ENCODE peak calls at places on chromosome X, in four cellular contexts. V is SK-N-SH, F is esophagus muscularis mucosa, K is sigmoid colon. M is an unnamed sample.

GRCh38 chrX:41384041-41384705 is 50.2 kb downstream of the DDX3X start:
- DNase-seq in F (no peak), K (peak), V (no peak), M (peak)

GRCh38 chrX:106484233-106484632 is 127.5 kb upstream of the RADX start:
- DNase-seq in V (no peak), F (no peak), K (no peak), M (no peak)

GRCh38 chrX:85111347-85111746 is 107.7 kb downstream of the APOOL start:
- DNase-seq in K (no peak), F (no peak), V (peak), M (no peak)

GRCh38 chrX:129777218-129777768 is 2.5 kb upstream of the SASH3 start:
- DNase-seq in V (no peak), F (no peak), K (no peak), M (peak)

GRCh38 chrX:134002921-134003615 is 17.7 kb upstream of the GPC3 start:
- DNase-seq in V (no peak), K (no peak), F (no peak), M (no peak)

GRCh38 chrX:120302434-120302833 is 8.8 kb downstream of the TMEM255A start:
- DNase-seq in V (no peak), F (no peak), K (no peak), M (peak)

GRCh38 chrX:63675716-63676115 is 109.3 kb downstream of the ARHGEF9 start:
- DNase-seq in V (no peak), F (no peak), K (no peak), M (no peak)

GRCh38 chrX:43573441-43574015 is 82.6 kb upstream of the MAOA start:
- DNase-seq in K (no peak), V (no peak), F (no peak), M (no peak)

DNA sequence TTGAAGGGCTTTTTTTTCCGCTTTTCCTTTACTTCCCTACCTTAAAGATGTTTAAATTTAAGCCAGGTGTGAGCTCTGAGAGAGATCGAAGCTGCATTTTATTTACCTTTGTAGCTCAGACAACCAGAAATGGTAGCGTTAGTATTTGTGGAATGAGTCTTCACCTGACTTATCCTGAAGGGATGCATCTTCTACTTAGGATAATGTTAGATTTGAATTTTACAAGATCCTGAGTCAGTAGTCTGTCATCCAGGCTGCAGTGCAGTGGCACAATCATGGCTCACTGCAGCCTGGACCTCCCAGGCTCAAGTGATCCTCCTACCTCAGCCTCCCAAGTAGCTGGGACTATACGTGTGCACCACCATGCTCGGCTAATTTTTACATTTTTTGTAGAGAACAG is 26.2 kb downstream of the TMSB4X start:
- DNase-seq in F (no peak), K (no peak), V (no peak), M (no peak)
- TF ChIP-seq POLR2AphosphoS5 in F (no peak), K (no peak), V (no peak), M (no peak)

GRCh38 chrX:100435726-100436125 is 25.7 kb upstream of the PCDH19 start:
- DNase-seq in V (no peak), K (no peak), F (no peak), M (no peak)
- TF ChIP-seq POLR2AphosphoS5 in V (no peak), K (no peak), F (no peak), M (no peak)

GRCh38 chrX:5397409-5397808 is 831.3 kb downstream of the NLGN4X start:
- DNase-seq in V (no peak), F (no peak), K (no peak), M (no peak)

GRCh38 chrX:5402461-5402860 is 826.2 kb downstream of the NLGN4X start:
- DNase-seq in F (no peak), K (no peak), V (no peak), M (no peak)

GRCh38 chrX:5399403-5399802 is 829.3 kb downstream of the NLGN4X start:
- DNase-seq in K (no peak), V (no peak), F (no peak), M (no peak)
- TF ChIP-seq POLR2AphosphoS5 in K (no peak), V (no peak), F (no peak), M (no peak)

GRCh38 chrX:39967348-39967747 is 130.4 kb downstream of the BCOR start:
- DNase-seq in K (no peak), V (no peak), F (no peak), M (no peak)

GRCh38 chrX:39969099-39969825 is 128.5 kb downstream of the BCOR start:
- DNase-seq in V (no peak), F (no peak), K (no peak), M (no peak)

GRCh38 chrX:39971760-39972159 is 126.0 kb downstream of the BCOR start:
- DNase-seq in V (no peak), K (no peak), F (no peak), M (no peak)

GRCh38 chrX:39972340-39972739 is 125.4 kb downstream of the BCOR start:
- DNase-seq in F (no peak), K (no peak), V (no peak), M (no peak)

DNA sequence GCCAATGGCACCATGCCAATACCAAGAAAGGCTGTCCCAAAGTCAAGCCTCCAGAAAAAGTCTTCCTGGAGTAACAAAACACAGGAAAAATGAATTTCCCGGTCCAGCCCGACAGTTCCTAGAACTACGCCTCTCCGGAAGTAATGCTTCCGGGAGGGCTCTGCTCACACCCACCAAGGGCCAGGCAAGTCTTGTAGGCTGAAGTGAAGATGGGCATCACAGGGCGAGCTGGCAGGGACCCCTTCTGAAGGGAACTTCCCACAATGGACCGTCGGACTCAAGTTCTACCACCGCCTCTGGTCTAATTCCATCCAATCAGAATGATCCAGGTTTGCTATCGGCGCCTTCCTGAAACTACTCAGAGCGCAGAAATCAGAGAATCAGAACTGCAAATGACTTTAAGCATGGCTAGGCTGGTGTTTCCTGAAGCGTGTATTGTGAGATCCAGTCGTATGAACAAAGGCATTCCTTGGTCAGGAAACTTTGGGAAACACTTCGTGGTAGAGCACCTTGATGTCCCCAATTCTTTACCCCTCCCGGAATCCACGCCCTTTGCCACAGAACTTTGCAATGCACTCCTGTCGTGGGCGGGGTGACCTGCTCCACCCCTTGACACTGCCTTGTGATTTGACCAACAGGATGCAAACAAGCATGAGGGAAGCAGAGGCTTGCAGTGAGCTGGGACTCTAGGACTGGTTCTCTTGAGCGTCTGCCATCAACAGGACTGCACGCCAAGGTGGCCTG is 127.8 kb downstream of the BCOR start:
- DNase-seq in V (no peak), F (no peak), K (no peak), M (no peak)
- TF ChIP-seq POLR2AphosphoS5 in V (no peak), F (no peak), K (no peak), M (no peak)

GRCh38 chrX:124349054-124349453 is 2.7 kb downstream of the SH2D1A start:
- DNase-seq in F (no peak), V (no peak), K (no peak), M (no peak)
- TF ChIP-seq POLR2AphosphoS5 in F (no peak), V (no peak), K (no peak), M (no peak)

DNA sequence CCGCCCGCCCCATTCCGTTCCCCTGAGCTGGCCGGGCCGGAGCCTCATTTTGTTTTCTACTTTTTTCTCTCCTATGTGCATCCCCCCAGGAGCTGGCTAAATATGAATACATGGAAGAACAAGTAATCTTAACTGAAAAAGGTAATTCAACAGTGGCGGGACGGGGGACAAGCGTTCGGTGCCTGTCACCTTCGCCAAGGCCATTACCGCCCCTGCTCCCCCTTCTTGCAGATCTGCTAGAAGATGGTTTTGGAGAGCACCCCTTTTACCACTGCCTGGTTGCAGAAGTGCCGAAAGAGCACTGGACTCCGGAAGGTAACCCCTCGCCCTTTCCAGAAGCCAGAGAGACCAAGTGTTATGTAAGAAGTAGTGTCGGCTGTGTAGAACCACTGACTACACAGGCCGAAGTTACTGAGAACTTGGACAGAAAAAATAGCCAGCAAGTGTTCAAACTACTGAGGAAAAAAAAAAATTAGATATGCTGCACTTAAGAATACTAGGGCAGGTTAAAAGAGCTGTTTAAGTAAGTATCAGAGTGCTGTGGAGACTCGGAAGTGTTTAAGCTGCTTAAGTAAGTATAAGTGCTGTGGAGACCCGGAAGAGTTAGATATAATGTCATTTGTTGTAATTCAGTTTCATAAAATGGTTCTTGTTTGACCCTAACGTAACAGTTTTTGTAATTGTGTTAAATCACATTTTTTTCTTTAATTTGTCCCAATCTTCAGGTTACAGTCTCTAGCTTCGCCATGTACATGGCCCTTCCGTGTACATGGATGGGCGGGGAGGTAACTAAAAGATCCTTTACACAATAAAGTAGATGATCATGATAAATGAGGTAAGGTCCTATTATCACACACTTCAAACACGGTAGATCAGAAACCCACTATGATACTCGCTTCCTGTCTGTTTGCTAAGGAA is 855 bp downstream of the SAT1 start:
- DNase-seq in V (no peak), F (no peak), K (no peak), M (no peak)
- TF ChIP-seq POLR2AphosphoS5 in V (no peak), F (no peak), K (no peak), M (no peak)

GRCh38 chrX:36844857-36845256 is 163.3 kb upstream of the FAM47C start:
- DNase-seq in F (no peak), K (no peak), V (no peak), M (no peak)

GRCh38 chrX:36849407-36849806 is 158.8 kb upstream of the FAM47C start:
- DNase-seq in F (no peak), V (no peak), K (no peak), M (no peak)
- TF ChIP-seq POLR2AphosphoS5 in F (no peak), V (no peak), K (no peak), M (no peak)